ENCODE peak calls at places on chromosomes 2 and 18, in six cellular contexts. I, G, J, F, S and H are unnamed samples.

GRCh38 chr18:79944126-79944731 is 7.2 kb downstream of the SLC66A2 start:
- DNase-seq in I (peak; percentile 28), G (no peak), J (no peak), F (no peak), S (no peak), H (peak; percentile 71)

GRCh38 chr2:164976301-164976700 is 21.0 kb upstream of the SLC38A11 start:
- DNase-seq in I (no peak), G (no peak), J (no peak), F (no peak), S (no peak), H (no peak)

GRCh38 chr18:35467624-35468016 is 30.1 kb downstream of the INO80C start:
- DNase-seq in I (no peak), G (no peak), J (no peak), F (no peak), S (no peak), H (peak; percentile 79)

GRCh38 chr18:75309564-75309963 is 99.0 kb downstream of the TSHZ1 start:
- DNase-seq in I (no peak), G (no peak), J (no peak), F (no peak), S (no peak), H (no peak)

GRCh38 chr2:170703776-170704476 is 11.2 kb upstream of the SP5 start:
- DNase-seq in I (no peak), G (no peak), J (no peak), F (no peak), S (no peak), H (no peak)

GRCh38 chr18:68925268-68925667 is 127.4 kb downstream of the CCDC102B start:
- DNase-seq in I (no peak), G (no peak), J (peak; percentile 6), F (peak; percentile 6), S (no peak), H (no peak)

GRCh38 chr2:174014699-174015070 is 49.5 kb upstream of the SP3 start:
- DNase-seq in I (no peak), G (no peak), J (no peak), F (no peak), S (no peak), H (peak; percentile 89)

GRCh38 chr2:172460780-172461201 is 33.4 kb downstream of the ITGA6 start:
- DNase-seq in I (no peak), G (peak; percentile 75), J (no peak), F (no peak), S (no peak), H (no peak)

GRCh38 chr2:212863185-212863588 is 288.2 kb downstream of the IKZF2 start:
- DNase-seq in I (peak; percentile 64), G (no peak), J (peak; percentile 24), F (peak; percentile 26), S (peak; percentile 56), H (peak; percentile 42)

GRCh38 chr2:64021578-64021977 is 2.4 kb upstream of the VPS54 start:
- DNase-seq in I (no peak), G (peak; percentile 46), J (no peak), F (peak; percentile 61), S (no peak), H (no peak)

GRCh38 chr18:50284226-50284885 is 3.0 kb upstream of the MBD1 start:
- DNase-seq in I (no peak), G (no peak), J (no peak), F (no peak), S (no peak), H (no peak)

GRCh38 chr18:22422909-22423548 is 5.3 kb upstream of the CTAGE1 start:
- DNase-seq in I (no peak), G (peak; percentile 87), J (no peak), F (no peak), S (no peak), H (no peak)

GRCh38 chr2:65491381-65491903 is 59.0 kb upstream of the SPRED2 start:
- DNase-seq in I (no peak), G (no peak), J (no peak), F (no peak), S (no peak), H (no peak)

GRCh38 chr2:150063950-150064549 is 423.4 kb downstream of the RND3 start:
- DNase-seq in I (peak; percentile 62), G (no peak), J (peak; percentile 14), F (no peak), S (no peak), H (no peak)

GRCh38 chr2:127630409-127631183 is 15.4 kb upstream of the GPR17 start:
- DNase-seq in I (no peak), G (no peak), J (no peak), F (no peak), S (no peak), H (no peak)

GRCh38 chr2:96831679-96832078 is 12.1 kb downstream of the ANKRD23 start:
- DNase-seq in I (no peak), G (no peak), J (no peak), F (no peak), S (peak; percentile 52), H (no peak)

GRCh38 chr2:96832751-96833507 is 10.9 kb downstream of the ANKRD23 start:
- DNase-seq in I (peak; percentile 93), G (peak; percentile 64), J (peak; percentile 86), F (peak; percentile 53), S (peak; percentile 86), H (peak; percentile 98)

GRCh38 chr2:96835830-96836229 is 8.0 kb downstream of the ANKRD23 start:
- DNase-seq in I (no peak), G (no peak), J (no peak), F (no peak), S (no peak), H (no peak)

GRCh38 chr2:96830064-96830562 is 13.7 kb downstream of the ANKRD23 start:
- DNase-seq in I (no peak), G (no peak), J (no peak), F (no peak), S (no peak), H (no peak)

GRCh38 chr2:96832401-96832750 is 11.4 kb downstream of the ANKRD23 start:
- DNase-seq in I (no peak), G (no peak), J (no peak), F (no peak), S (no peak), H (no peak)
- H3K9ac ChIP-seq in I (no peak overlapping the region), G (no peak overlapping the region), J (peak overlapping the region; percentile 15), F (no peak overlapping the region), S (no peak overlapping the region), H (no peak overlapping the region)

GRCh38 chr2:48249631-48250473 is 280.1 kb upstream of the STON1 start:
- DNase-seq in I (no peak), G (peak; percentile 64), J (no peak), F (peak; percentile 73), S (no peak), H (no peak)
- H2AFZ ChIP-seq in I (no peak overlapping the region), G (peak overlapping the region; percentile 85), J (peak overlapping the region; percentile 33), F (no peak overlapping the region), S (peak overlapping the region; percentile 61), H (no peak overlapping the region)

GRCh38 chr18:58861853-58862252 is 2.8 kb upstream of the ZNF532 start:
- DNase-seq in I (no peak), G (no peak), J (no peak), F (no peak), S (no peak), H (no peak)

GRCh38 chr18:58858591-58859468 is 5.8 kb upstream of the ZNF532 start:
- DNase-seq in I (no peak), G (no peak), J (no peak), F (no peak), S (no peak), H (peak; percentile 91)

GRCh38 chr18:58860747-58861224 is 3.9 kb upstream of the ZNF532 start:
- DNase-seq in I (no peak), G (no peak), J (no peak), F (no peak), S (no peak), H (no peak)

GRCh38 chr18:58861353-58861752 is 3.3 kb upstream of the ZNF532 start:
- DNase-seq in I (no peak), G (no peak), J (no peak), F (no peak), S (no peak), H (no peak)

GRCh38 chr18:58859935-58860334 is 4.7 kb upstream of the ZNF532 start:
- DNase-seq in I (no peak), G (no peak), J (no peak), F (no peak), S (no peak), H (no peak)
- H2BK120ac ChIP-seq in I (no peak overlapping the region), G (peak overlapping the region; percentile 80), J (peak overlapping the region; percentile 11), F (no peak overlapping the region), S (peak overlapping the region; percentile 69), H (peak overlapping the region; percentile 61)

GRCh38 chr2:104452558-104452957 is 401.4 kb upstream of the POU3F3 start:
- DNase-seq in I (no peak), G (no peak), J (no peak), F (no peak), S (no peak), H (no peak)

GRCh38 chr2:104444392-104444791 is 409.5 kb upstream of the POU3F3 start:
- DNase-seq in I (no peak), G (no peak), J (no peak), F (no peak), S (no peak), H (no peak)

GRCh38 chr2:104444840-104445239 is 409.1 kb upstream of the POU3F3 start:
- DNase-seq in I (no peak), G (no peak), J (no peak), F (no peak), S (no peak), H (no peak)

GRCh38 chr2:104448661-104449410 is 405.1 kb upstream of the POU3F3 start:
- DNase-seq in I (no peak), G (no peak), J (no peak), F (no peak), S (no peak), H (no peak)

DNA sequence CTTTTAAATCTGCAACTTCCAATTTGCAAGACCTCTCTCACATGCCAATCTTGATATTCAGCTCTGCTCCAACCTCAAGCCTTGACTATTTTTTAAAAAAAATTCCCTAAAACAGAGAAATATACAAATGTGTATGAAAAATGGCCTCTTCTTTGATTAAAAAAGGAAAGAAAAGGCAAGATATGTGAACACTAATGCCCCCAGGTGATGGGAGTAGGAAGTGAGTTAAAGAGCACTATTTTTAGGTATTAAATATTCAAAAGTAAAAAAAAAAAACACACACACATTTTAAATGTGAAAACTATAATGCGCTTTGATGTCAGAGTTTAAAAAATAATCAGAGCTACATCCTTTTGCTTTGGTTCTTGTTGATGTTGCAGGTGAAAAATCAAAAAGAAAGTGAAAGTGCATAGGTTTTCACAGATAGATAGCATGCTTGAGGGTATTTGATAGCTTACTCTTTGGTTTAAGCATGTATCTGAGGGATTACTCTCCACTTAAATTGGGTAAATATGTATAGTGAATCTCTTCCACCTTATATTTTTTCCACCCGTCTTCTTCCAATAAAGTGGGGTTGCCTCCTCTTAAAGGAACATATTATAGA is 406.0 kb upstream of the POU3F3 start:
- DNase-seq in I (no peak), G (no peak), J (no peak), F (no peak), S (no peak), H (no peak)
- H3K9ac ChIP-seq in I (no peak overlapping the region), G (no peak overlapping the region), J (no peak overlapping the region), F (no peak overlapping the region), S (no peak overlapping the region), H (no peak overlapping the region)